ENCODE peak calls at places on chromosomes 16 and 17, in six cellular contexts. One of them, this sample, is unnamed. For H3K27me3, the result is how much of the 10 kb centered on the place peaks cover.

GRCh38 chr17:7466644-7467341 is 12.6 kb downstream of the ZBTB4 start:
- DNase-seq in stomach: peak
- DNase-seq in CD4-positive, alpha-beta T cell: no peak
- DNase-seq in H1: no peak
- DNase-seq in uterus: peak
- DNase-seq in testis: peak
- DNase-seq in this sample: no peak

GRCh38 chr17:74211141-74211928 is 2.0 kb upstream of the TTYH2 start:
- DNase-seq in stomach: no peak
- DNase-seq in CD4-positive, alpha-beta T cell: no peak
- DNase-seq in H1: peak
- DNase-seq in uterus: no peak
- DNase-seq in testis: no peak
- DNase-seq in this sample: no peak

GRCh38 chr16:70380919-70381603 is 34.4 kb downstream of the DDX19A start:
- DNase-seq in stomach: peak
- DNase-seq in CD4-positive, alpha-beta T cell: peak
- DNase-seq in H1: peak
- DNase-seq in uterus: peak
- DNase-seq in testis: peak
- DNase-seq in this sample: peak

GRCh38 chr16:68733570-68733969 is 3.5 kb upstream of the CDH1 start:
- DNase-seq in stomach: no peak
- DNase-seq in CD4-positive, alpha-beta T cell: no peak
- DNase-seq in H1: no peak
- DNase-seq in uterus: no peak
- DNase-seq in testis: no peak
- DNase-seq in this sample: no peak

GRCh38 chr16:70809392-70810060 is 8.6 kb upstream of the VAC14 start:
- DNase-seq in stomach: no peak
- DNase-seq in CD4-positive, alpha-beta T cell: no peak
- DNase-seq in H1: no peak
- DNase-seq in uterus: no peak
- DNase-seq in testis: no peak
- DNase-seq in this sample: no peak

GRCh38 chr16:19366384-19366783 is 51.3 kb upstream of the TMC5 start:
- DNase-seq in stomach: no peak
- DNase-seq in CD4-positive, alpha-beta T cell: no peak
- DNase-seq in H1: no peak
- DNase-seq in uterus: no peak
- DNase-seq in testis: no peak
- DNase-seq in this sample: no peak

GRCh38 chr16:80824623-80825364 is 20.4 kb upstream of the CDYL2 start:
- DNase-seq in stomach: peak
- DNase-seq in CD4-positive, alpha-beta T cell: peak
- DNase-seq in H1: no peak
- DNase-seq in uterus: no peak
- DNase-seq in testis: peak
- DNase-seq in this sample: peak

GRCh38 chr17:3845361-3845753 is 689 bp downstream of the NCBP3 start:
- DNase-seq in stomach: no peak
- DNase-seq in CD4-positive, alpha-beta T cell: no peak
- DNase-seq in H1: no peak
- DNase-seq in uterus: no peak
- DNase-seq in testis: peak
- DNase-seq in this sample: no peak

GRCh38 chr17:31654936-31655335 is 204.1 kb downstream of the COPRS start:
- DNase-seq in stomach: no peak
- DNase-seq in CD4-positive, alpha-beta T cell: no peak
- DNase-seq in H1: no peak
- DNase-seq in uterus: no peak
- DNase-seq in testis: no peak
- DNase-seq in this sample: no peak

GRCh38 chr17:69733171-69734014 is 318.9 kb downstream of the MAP2K6 start:
- DNase-seq in stomach: no peak
- DNase-seq in CD4-positive, alpha-beta T cell: no peak
- DNase-seq in H1: no peak
- DNase-seq in uterus: no peak
- DNase-seq in testis: no peak
- DNase-seq in this sample: no peak

GRCh38 chr17:73643012-73643845 is 1.0 kb downstream of the SDK2 start:
- DNase-seq in stomach: peak
- DNase-seq in CD4-positive, alpha-beta T cell: no peak
- DNase-seq in H1: peak
- DNase-seq in uterus: no peak
- DNase-seq in testis: peak
- DNase-seq in this sample: no peak

GRCh38 chr16:84832488-84833141 is 12.8 kb downstream of the CRISPLD2 start:
- DNase-seq in stomach: peak
- DNase-seq in CD4-positive, alpha-beta T cell: no peak
- DNase-seq in H1: no peak
- DNase-seq in uterus: peak
- DNase-seq in testis: peak
- DNase-seq in this sample: peak

GRCh38 chr17:81370304-81370703 is 25.0 kb upstream of the BAHCC1 start:
- DNase-seq in stomach: no peak
- DNase-seq in CD4-positive, alpha-beta T cell: no peak
- DNase-seq in H1: no peak
- DNase-seq in uterus: no peak
- DNase-seq in testis: no peak
- DNase-seq in this sample: no peak

GRCh38 chr17:81366648-81367047 is 28.6 kb upstream of the BAHCC1 start:
- DNase-seq in stomach: no peak
- DNase-seq in CD4-positive, alpha-beta T cell: no peak
- DNase-seq in H1: no peak
- DNase-seq in uterus: no peak
- DNase-seq in testis: no peak
- DNase-seq in this sample: no peak

GRCh38 chr17:81367171-81367570 is 28.1 kb upstream of the BAHCC1 start:
- DNase-seq in stomach: no peak
- DNase-seq in CD4-positive, alpha-beta T cell: no peak
- DNase-seq in H1: no peak
- DNase-seq in uterus: no peak
- DNase-seq in testis: no peak
- DNase-seq in this sample: no peak

GRCh38 chr17:81368623-81369022 is 26.6 kb upstream of the BAHCC1 start:
- DNase-seq in stomach: no peak
- DNase-seq in CD4-positive, alpha-beta T cell: no peak
- DNase-seq in H1: no peak
- DNase-seq in uterus: no peak
- DNase-seq in testis: no peak
- DNase-seq in this sample: no peak

GRCh38 chr17:81368161-81368560 is 27.1 kb upstream of the BAHCC1 start:
- DNase-seq in stomach: no peak
- DNase-seq in CD4-positive, alpha-beta T cell: no peak
- DNase-seq in H1: no peak
- DNase-seq in uterus: no peak
- DNase-seq in testis: no peak
- DNase-seq in this sample: no peak
- H3K27me3 ChIP-seq in stomach: under half
- H3K27me3 ChIP-seq in CD4-positive, alpha-beta T cell: under half
- H3K27me3 ChIP-seq in H1: under half
- H3K27me3 ChIP-seq in uterus: under half
- H3K27me3 ChIP-seq in testis: under half
- H3K27me3 ChIP-seq in this sample: under half

GRCh38 chr17:11446316-11446715 is 152.0 kb upstream of the DNAH9 start:
- DNase-seq in stomach: no peak
- DNase-seq in CD4-positive, alpha-beta T cell: no peak
- DNase-seq in H1: no peak
- DNase-seq in uterus: no peak
- DNase-seq in testis: no peak
- DNase-seq in this sample: no peak
- H3K27me3 ChIP-seq in stomach: under half
- H3K27me3 ChIP-seq in CD4-positive, alpha-beta T cell: under half
- H3K27me3 ChIP-seq in H1: under half
- H3K27me3 ChIP-seq in uterus: under half
- H3K27me3 ChIP-seq in testis: under half
- H3K27me3 ChIP-seq in this sample: under half

DNA sequence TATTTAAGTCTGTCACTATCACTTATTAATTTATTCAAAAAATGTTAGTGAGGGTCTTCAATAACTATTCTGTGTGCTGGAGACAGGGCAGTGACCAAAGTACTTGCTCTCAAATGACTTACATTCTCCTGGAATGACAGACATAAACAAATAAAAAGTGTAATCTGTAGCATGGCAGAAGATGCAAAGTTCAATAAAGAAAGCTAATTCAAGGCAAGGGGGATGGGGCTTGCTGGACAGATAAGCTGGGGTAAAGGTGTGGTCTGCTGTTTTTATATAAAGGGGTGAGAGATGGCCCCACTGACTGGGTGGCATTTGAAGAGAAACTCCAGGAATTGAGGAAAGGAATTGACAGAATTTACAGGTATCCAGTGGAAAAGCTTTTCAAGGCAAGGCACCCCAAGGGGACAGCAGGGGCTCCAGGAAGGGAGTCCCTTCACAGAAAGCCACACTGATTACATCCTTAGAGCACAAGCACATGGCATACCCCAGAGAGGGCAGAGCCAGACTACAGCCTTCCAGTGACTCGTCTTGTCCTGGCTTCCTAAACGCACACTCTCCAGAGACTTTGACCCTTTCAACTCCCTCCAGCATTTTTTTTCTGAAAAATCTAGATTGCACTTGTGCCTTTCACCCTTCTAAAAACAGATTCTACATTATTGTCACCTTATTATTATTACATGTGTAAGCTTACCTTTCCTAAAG is 123.7 kb upstream of the HS3ST3A1 start:
- DNase-seq in stomach: no peak
- DNase-seq in CD4-positive, alpha-beta T cell: no peak
- DNase-seq in H1: no peak
- DNase-seq in uterus: no peak
- DNase-seq in testis: no peak
- DNase-seq in this sample: no peak
- H3K27me3 ChIP-seq in stomach: under half
- H3K27me3 ChIP-seq in CD4-positive, alpha-beta T cell: under half
- H3K27me3 ChIP-seq in H1: under half
- H3K27me3 ChIP-seq in uterus: under half
- H3K27me3 ChIP-seq in testis: under half
- H3K27me3 ChIP-seq in this sample: under half

GRCh38 chr17:67534941-67535340 is 157.9 kb downstream of the PITPNC1 start:
- DNase-seq in stomach: no peak
- DNase-seq in CD4-positive, alpha-beta T cell: no peak
- DNase-seq in H1: no peak
- DNase-seq in uterus: no peak
- DNase-seq in testis: no peak
- DNase-seq in this sample: no peak

GRCh38 chr17:67528751-67529436 is 151.8 kb downstream of the PITPNC1 start:
- DNase-seq in stomach: peak
- DNase-seq in CD4-positive, alpha-beta T cell: no peak
- DNase-seq in H1: peak
- DNase-seq in uterus: peak
- DNase-seq in testis: peak
- DNase-seq in this sample: peak

GRCh38 chr17:67532326-67532871 is 155.3 kb downstream of the PITPNC1 start:
- DNase-seq in stomach: no peak
- DNase-seq in CD4-positive, alpha-beta T cell: no peak
- DNase-seq in H1: no peak
- DNase-seq in uterus: no peak
- DNase-seq in testis: peak
- DNase-seq in this sample: no peak

GRCh38 chr17:67526700-67527099 is 149.6 kb downstream of the PITPNC1 start:
- DNase-seq in stomach: no peak
- DNase-seq in CD4-positive, alpha-beta T cell: no peak
- DNase-seq in H1: no peak
- DNase-seq in uterus: no peak
- DNase-seq in testis: no peak
- DNase-seq in this sample: no peak

DNA sequence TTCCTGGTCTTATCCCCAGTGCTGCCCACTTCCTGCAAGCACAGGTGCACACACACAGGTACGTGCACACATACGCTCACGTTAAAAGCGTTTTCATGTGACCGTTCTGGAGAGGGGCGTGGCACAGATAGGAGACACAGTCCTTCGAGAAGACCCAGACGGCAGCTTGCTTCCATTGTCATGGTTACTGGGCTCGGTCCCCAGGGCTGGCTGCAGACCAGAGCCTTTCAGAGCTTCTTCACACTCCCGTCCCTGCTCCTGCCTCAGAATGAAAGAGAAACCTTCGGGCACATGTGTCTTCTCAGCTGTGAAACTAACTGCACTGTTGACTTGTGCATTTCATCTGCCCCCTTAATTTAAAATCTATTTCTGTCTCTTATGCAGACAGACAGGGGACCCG is 154.2 kb downstream of the PITPNC1 start:
- DNase-seq in stomach: no peak
- DNase-seq in CD4-positive, alpha-beta T cell: no peak
- DNase-seq in H1: peak
- DNase-seq in uterus: no peak
- DNase-seq in testis: peak
- DNase-seq in this sample: no peak
- H3K27me3 ChIP-seq in stomach: under half
- H3K27me3 ChIP-seq in CD4-positive, alpha-beta T cell: under half
- H3K27me3 ChIP-seq in H1: under half
- H3K27me3 ChIP-seq in uterus: under half
- H3K27me3 ChIP-seq in testis: under half
- H3K27me3 ChIP-seq in this sample: under half

GRCh38 chr17:45668316-45668715 is 115.8 kb upstream of the CRHR1 start:
- DNase-seq in stomach: no peak
- DNase-seq in CD4-positive, alpha-beta T cell: no peak
- DNase-seq in H1: no peak
- DNase-seq in uterus: no peak
- DNase-seq in testis: no peak
- DNase-seq in this sample: no peak
- H3K27me3 ChIP-seq in stomach: under half
- H3K27me3 ChIP-seq in CD4-positive, alpha-beta T cell: under half
- H3K27me3 ChIP-seq in H1: under half
- H3K27me3 ChIP-seq in uterus: under half
- H3K27me3 ChIP-seq in testis: under half
- H3K27me3 ChIP-seq in this sample: under half